ENCODE peak calls at places on chromosomes 6 and 20, in eight cellular contexts. V, E, P, L, B, Q, G and F are unnamed samples.

GRCh38 chr6:166849762-166850181 is 106.6 kb downstream of the RNASET2 start:
- DNase-seq in V (no peak), E (no peak), P (no peak), L (no peak), B (no peak), Q (no peak), G (no peak), F (no peak)

GRCh38 chr6:81238390-81238789 is 514.1 kb downstream of the TENT5A start:
- DNase-seq in V (no peak), E (no peak), P (no peak), L (no peak), B (no peak), Q (no peak), G (no peak), F (no peak)

GRCh38 chr6:11744753-11745152 is 33.9 kb downstream of the ADTRP start:
- DNase-seq in V (peak; percentile 75), E (peak; percentile 92), P (no peak), L (peak; percentile 86), B (no peak), Q (peak; percentile 55), G (peak; percentile 21), F (no peak)

GRCh38 chr6:132190097-132190814 is 211.0 kb downstream of the MOXD1 start:
- DNase-seq in V (no peak), E (no peak), P (no peak), L (peak; percentile 78), B (peak; percentile 35), Q (no peak), G (peak; percentile 29), F (no peak)

GRCh38 chr6:110528051-110528929 is 51.9 kb upstream of the SLC22A16 start:
- DNase-seq in V (no peak), E (no peak), P (peak; percentile 61), L (peak; percentile 88), B (peak; percentile 95), Q (no peak), G (peak; percentile 95), F (peak; percentile 73)

GRCh38 chr20:33653900-33654596 is 8.1 kb upstream of the C20orf144 start:
- DNase-seq in V (no peak), E (peak; percentile 72), P (no peak), L (no peak), B (peak; percentile 62), Q (peak; percentile 80), G (no peak), F (no peak)

GRCh38 chr6:10545482-10545881 is 24.3 kb downstream of the GCNT2 start:
- DNase-seq in V (no peak), E (no peak), P (no peak), L (no peak), B (no peak), Q (no peak), G (no peak), F (no peak)

GRCh38 chr20:58135441-58136170 is 92.8 kb downstream of the ANKRD60 start:
- DNase-seq in V (no peak), E (peak; percentile 50), P (no peak), L (peak; percentile 16), B (peak; percentile 87), Q (no peak), G (no peak), F (no peak)

GRCh38 chr20:61562897-61563504 is 310.9 kb downstream of the CDH4 start:
- DNase-seq in V (no peak), E (no peak), P (no peak), L (no peak), B (no peak), Q (peak; percentile 40), G (no peak), F (no peak)

GRCh38 chr6:7532232-7532631 is 9.2 kb upstream of the DSP start:
- DNase-seq in V (no peak), E (no peak), P (no peak), L (no peak), B (peak; percentile 87), Q (peak; percentile 64), G (no peak), F (no peak)

GRCh38 chr6:74752303-74752702 is 453.6 kb downstream of the COL12A1 start:
- DNase-seq in V (no peak), E (no peak), P (no peak), L (no peak), B (no peak), Q (no peak), G (no peak), F (no peak)

GRCh38 chr6:129501401-129502051 is 208.5 kb downstream of the ARHGAP18 start:
- DNase-seq in V (peak; percentile 71), E (peak; percentile 73), P (peak; percentile 13), L (peak; percentile 99), B (peak; percentile 91), Q (peak; percentile 52), G (peak; percentile 84), F (no peak)

GRCh38 chr6:129498950-129499870 is 210.8 kb downstream of the ARHGAP18 start:
- DNase-seq in V (no peak), E (no peak), P (no peak), L (peak; percentile 63), B (peak; percentile 81), Q (no peak), G (peak; percentile 84), F (no peak)

GRCh38 chr6:129499871-129500219 is 210.1 kb downstream of the ARHGAP18 start:
- DNase-seq in V (no peak), E (no peak), P (no peak), L (no peak), B (no peak), Q (no peak), G (no peak), F (no peak)

GRCh38 chr6:129502261-129502660 is 207.7 kb downstream of the ARHGAP18 start:
- DNase-seq in V (no peak), E (no peak), P (no peak), L (peak; percentile 59), B (no peak), Q (no peak), G (no peak), F (no peak)

DNA sequence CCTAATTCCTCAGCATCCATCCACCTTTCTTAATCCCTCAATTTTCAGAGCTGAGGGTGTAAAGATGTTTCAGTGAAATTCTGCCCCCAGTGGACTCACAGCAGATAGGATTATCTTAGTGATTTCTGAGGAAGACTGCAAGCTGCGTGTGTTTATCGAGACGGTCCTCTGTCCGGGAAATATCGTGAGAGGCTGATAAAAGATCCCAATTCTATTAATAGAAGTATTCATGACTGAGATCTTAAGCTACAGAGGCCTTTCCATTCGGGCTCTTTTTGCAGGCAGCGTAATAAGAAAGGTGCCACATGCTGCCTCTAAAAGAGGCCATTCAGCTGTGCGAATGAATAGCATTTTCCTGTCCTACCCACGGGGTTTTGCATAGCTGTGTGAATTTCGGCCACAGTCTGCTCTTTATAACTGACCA is 209.0 kb downstream of the ARHGAP18 start:
- DNase-seq in V (no peak), E (no peak), P (no peak), L (peak; percentile 59), B (peak; percentile 49), Q (no peak), G (peak; percentile 70), F (no peak)
- TF ChIP-seq CTCF in V (peak; percentile 1), E (no peak), P (peak; percentile 59), L (peak; percentile 24), B (peak; percentile 69), Q (peak; percentile 14), G (peak; percentile 69), F (peak; percentile 31)

GRCh38 chr6:38319259-38320255 is 320.2 kb downstream of the BTBD9 start:
- DNase-seq in V (no peak), E (no peak), P (no peak), L (no peak), B (peak; percentile 22), Q (no peak), G (no peak), F (no peak)
- TF ChIP-seq CTCF in V (no peak), E (no peak), P (no peak), L (no peak), B (no peak), Q (no peak), G (no peak), F (no peak)

GRCh38 chr6:113763311-113763766 is 93.8 kb upstream of the MARCKS start:
- DNase-seq in V (no peak), E (no peak), P (no peak), L (peak; percentile 37), B (peak; percentile 71), Q (no peak), G (no peak), F (no peak)

GRCh38 chr6:113763883-113764282 is 93.3 kb upstream of the MARCKS start:
- DNase-seq in V (no peak), E (no peak), P (no peak), L (peak; percentile 79), B (peak; percentile 89), Q (no peak), G (no peak), F (no peak)

GRCh38 chr6:113758725-113759576 is 98.2 kb upstream of the MARCKS start:
- DNase-seq in V (no peak), E (no peak), P (no peak), L (peak; percentile 32), B (peak; percentile 34), Q (no peak), G (no peak), F (no peak)

GRCh38 chr6:113758214-113758613 is 98.9 kb upstream of the MARCKS start:
- DNase-seq in V (no peak), E (no peak), P (no peak), L (no peak), B (no peak), Q (no peak), G (no peak), F (no peak)

GRCh38 chr6:113762611-113763010 is 94.5 kb upstream of the MARCKS start:
- DNase-seq in V (no peak), E (no peak), P (no peak), L (no peak), B (no peak), Q (no peak), G (peak; percentile 14), F (no peak)
- TF ChIP-seq CTCF in V (no peak), E (no peak), P (no peak), L (no peak), B (no peak), Q (no peak), G (no peak), F (no peak)

GRCh38 chr6:13101985-13102384 is 226.4 kb downstream of the TBC1D7 start:
- DNase-seq in V (no peak), E (no peak), P (no peak), L (no peak), B (no peak), Q (no peak), G (no peak), F (no peak)

GRCh38 chr6:13101409-13101808 is 226.9 kb downstream of the TBC1D7 start:
- DNase-seq in V (no peak), E (no peak), P (no peak), L (no peak), B (no peak), Q (no peak), G (no peak), F (no peak)

GRCh38 chr6:13098808-13099570 is 229.3 kb downstream of the TBC1D7 start:
- DNase-seq in V (no peak), E (no peak), P (no peak), L (peak; percentile 4), B (no peak), Q (no peak), G (no peak), F (no peak)

GRCh38 chr6:13098006-13098405 is 230.3 kb downstream of the TBC1D7 start:
- DNase-seq in V (no peak), E (no peak), P (no peak), L (no peak), B (no peak), Q (no peak), G (no peak), F (no peak)

DNA sequence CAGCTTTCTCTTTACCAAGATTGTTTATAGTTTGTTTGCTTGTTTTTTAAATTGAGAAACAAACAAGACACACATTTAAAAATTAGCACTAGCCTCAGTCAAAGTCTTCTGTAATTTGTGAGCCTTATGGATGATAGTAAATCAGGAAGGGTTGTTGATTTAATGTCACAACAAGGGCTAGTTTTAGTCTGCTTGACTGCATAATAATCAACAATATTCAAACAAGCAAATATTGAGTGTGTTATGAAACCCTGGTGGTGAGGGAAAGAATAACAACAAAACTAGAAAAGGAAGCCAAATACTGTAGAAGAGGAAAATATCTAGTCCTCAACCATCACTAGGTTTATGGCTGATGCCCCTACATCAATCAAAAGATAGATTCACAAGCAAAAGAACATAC is 228.6 kb downstream of the TBC1D7 start:
- DNase-seq in V (no peak), E (no peak), P (no peak), L (no peak), B (peak; percentile 25), Q (no peak), G (no peak), F (no peak)
- TF ChIP-seq CTCF in V (no peak), E (no peak), P (peak; percentile 24), L (no peak), B (peak; percentile 48), Q (no peak), G (peak; percentile 48), F (peak; percentile 18)